ENCODE peak calls at places on chromosomes 7 and 10, in ten cellular contexts. One of them, this sample, is unnamed.

GRCh38 chr10:25804505-25804904 is 129.5 kb upstream of the MYO3A start:
- DNase-seq in A549: no peak
- DNase-seq in colonic mucosa: no peak
- DNase-seq in heart right ventricle: no peak
- DNase-seq in aorta: no peak
- DNase-seq in left ventricle myocardium inferior: no peak
- DNase-seq in neural progenitor cell: peak
- DNase-seq in CD4-positive, CD25-positive, alpha-beta regulatory T cell: no peak
- DNase-seq in lower lobe of right lung: no peak
- DNase-seq in AG09309: no peak
- DNase-seq in this sample: no peak

GRCh38 chr10:30529373-30529998 is 95.5 kb downstream of the MAP3K8 start:
- DNase-seq in A549: no peak
- DNase-seq in colonic mucosa: peak
- DNase-seq in heart right ventricle: peak
- DNase-seq in aorta: peak
- DNase-seq in left ventricle myocardium inferior: peak
- DNase-seq in neural progenitor cell: no peak
- DNase-seq in CD4-positive, CD25-positive, alpha-beta regulatory T cell: peak
- DNase-seq in lower lobe of right lung: peak
- DNase-seq in AG09309: no peak
- DNase-seq in this sample: no peak

GRCh38 chr10:131436467-131436866 is 124.9 kb upstream of the TCERG1L start:
- DNase-seq in A549: no peak
- DNase-seq in colonic mucosa: no peak
- DNase-seq in heart right ventricle: no peak
- DNase-seq in aorta: no peak
- DNase-seq in left ventricle myocardium inferior: no peak
- DNase-seq in neural progenitor cell: no peak
- DNase-seq in CD4-positive, CD25-positive, alpha-beta regulatory T cell: no peak
- DNase-seq in lower lobe of right lung: no peak
- DNase-seq in AG09309: no peak
- DNase-seq in this sample: no peak

GRCh38 chr10:126350216-126350992 is 37.9 kb downstream of the ADAM12 start:
- DNase-seq in A549: peak
- DNase-seq in colonic mucosa: no peak
- DNase-seq in heart right ventricle: no peak
- DNase-seq in aorta: no peak
- DNase-seq in left ventricle myocardium inferior: no peak
- DNase-seq in neural progenitor cell: no peak
- DNase-seq in CD4-positive, CD25-positive, alpha-beta regulatory T cell: no peak
- DNase-seq in lower lobe of right lung: no peak
- DNase-seq in AG09309: peak
- DNase-seq in this sample: peak

GRCh38 chr7:18558503-18558902 is 63.0 kb downstream of the HDAC9 start:
- DNase-seq in A549: no peak
- DNase-seq in colonic mucosa: no peak
- DNase-seq in heart right ventricle: no peak
- DNase-seq in aorta: no peak
- DNase-seq in left ventricle myocardium inferior: no peak
- DNase-seq in neural progenitor cell: no peak
- DNase-seq in CD4-positive, CD25-positive, alpha-beta regulatory T cell: no peak
- DNase-seq in lower lobe of right lung: no peak
- DNase-seq in AG09309: no peak
- DNase-seq in this sample: peak

GRCh38 chr7:114048386-114049235 is 129.8 kb upstream of the PPP1R3A start:
- DNase-seq in A549: peak
- DNase-seq in colonic mucosa: no peak
- DNase-seq in heart right ventricle: no peak
- DNase-seq in aorta: no peak
- DNase-seq in left ventricle myocardium inferior: no peak
- DNase-seq in neural progenitor cell: no peak
- DNase-seq in CD4-positive, CD25-positive, alpha-beta regulatory T cell: no peak
- DNase-seq in lower lobe of right lung: no peak
- DNase-seq in AG09309: no peak
- DNase-seq in this sample: peak

GRCh38 chr10:112972606-112973005 is 22.6 kb downstream of the TCF7L2 start:
- DNase-seq in A549: no peak
- DNase-seq in colonic mucosa: no peak
- DNase-seq in heart right ventricle: no peak
- DNase-seq in aorta: no peak
- DNase-seq in left ventricle myocardium inferior: no peak
- DNase-seq in neural progenitor cell: no peak
- DNase-seq in CD4-positive, CD25-positive, alpha-beta regulatory T cell: no peak
- DNase-seq in lower lobe of right lung: no peak
- DNase-seq in AG09309: no peak
- DNase-seq in this sample: no peak

GRCh38 chr7:50416509-50417299 is 33.4 kb downstream of the FIGNL1 start:
- DNase-seq in A549: no peak
- DNase-seq in colonic mucosa: no peak
- DNase-seq in heart right ventricle: no peak
- DNase-seq in aorta: no peak
- DNase-seq in left ventricle myocardium inferior: no peak
- DNase-seq in neural progenitor cell: no peak
- DNase-seq in CD4-positive, CD25-positive, alpha-beta regulatory T cell: no peak
- DNase-seq in lower lobe of right lung: no peak
- DNase-seq in AG09309: no peak
- DNase-seq in this sample: no peak

DNA sequence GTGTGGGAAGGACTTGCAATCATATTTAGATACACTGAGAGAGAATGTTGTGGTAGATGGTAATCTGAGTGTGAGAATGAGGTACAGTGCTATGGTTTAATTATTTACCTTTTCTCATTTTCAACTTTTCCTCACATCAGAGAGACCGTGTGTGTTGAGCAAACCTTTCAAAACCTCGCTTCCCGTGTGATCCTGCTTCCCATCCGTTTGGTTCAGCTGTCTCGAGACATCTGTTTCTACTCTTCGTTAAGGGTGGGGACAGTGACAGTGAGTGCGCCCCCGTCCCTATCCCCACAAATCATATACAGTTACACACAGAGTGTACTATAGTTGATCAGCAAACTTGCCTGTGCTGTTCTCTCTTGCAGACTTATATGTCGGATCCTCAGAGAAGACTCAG is 33.0 kb upstream of the NOBOX start:
- DNase-seq in A549: no peak
- DNase-seq in colonic mucosa: no peak
- DNase-seq in heart right ventricle: no peak
- DNase-seq in aorta: no peak
- DNase-seq in left ventricle myocardium inferior: no peak
- DNase-seq in neural progenitor cell: no peak
- DNase-seq in CD4-positive, CD25-positive, alpha-beta regulatory T cell: no peak
- DNase-seq in lower lobe of right lung: no peak
- DNase-seq in AG09309: no peak
- DNase-seq in this sample: no peak
- H3K4me3 ChIP-seq in A549: no peak
- H3K4me3 ChIP-seq in colonic mucosa: no peak
- H3K4me3 ChIP-seq in heart right ventricle: no peak
- H3K4me3 ChIP-seq in aorta: no peak
- H3K4me3 ChIP-seq in left ventricle myocardium inferior: no peak
- H3K4me3 ChIP-seq in neural progenitor cell: no peak
- H3K4me3 ChIP-seq in CD4-positive, CD25-positive, alpha-beta regulatory T cell: no peak
- H3K4me3 ChIP-seq in lower lobe of right lung: no peak
- H3K4me3 ChIP-seq in AG09309: no peak
- H3K4me3 ChIP-seq in this sample: no peak

GRCh38 chr7:112874909-112875308 is 84.7 kb upstream of the TMEM168 start:
- DNase-seq in A549: no peak
- DNase-seq in colonic mucosa: no peak
- DNase-seq in heart right ventricle: no peak
- DNase-seq in aorta: no peak
- DNase-seq in left ventricle myocardium inferior: no peak
- DNase-seq in neural progenitor cell: no peak
- DNase-seq in CD4-positive, CD25-positive, alpha-beta regulatory T cell: no peak
- DNase-seq in lower lobe of right lung: no peak
- DNase-seq in AG09309: no peak
- DNase-seq in this sample: no peak

GRCh38 chr7:112873831-112874553 is 83.8 kb upstream of the TMEM168 start:
- DNase-seq in A549: no peak
- DNase-seq in colonic mucosa: no peak
- DNase-seq in heart right ventricle: no peak
- DNase-seq in aorta: no peak
- DNase-seq in left ventricle myocardium inferior: no peak
- DNase-seq in neural progenitor cell: no peak
- DNase-seq in CD4-positive, CD25-positive, alpha-beta regulatory T cell: no peak
- DNase-seq in lower lobe of right lung: no peak
- DNase-seq in AG09309: no peak
- DNase-seq in this sample: peak

GRCh38 chr7:112880786-112881418 is 90.7 kb upstream of the TMEM168 start:
- DNase-seq in A549: no peak
- DNase-seq in colonic mucosa: no peak
- DNase-seq in heart right ventricle: no peak
- DNase-seq in aorta: no peak
- DNase-seq in left ventricle myocardium inferior: no peak
- DNase-seq in neural progenitor cell: no peak
- DNase-seq in CD4-positive, CD25-positive, alpha-beta regulatory T cell: no peak
- DNase-seq in lower lobe of right lung: no peak
- DNase-seq in AG09309: no peak
- DNase-seq in this sample: no peak

GRCh38 chr7:112877671-112878460 is 87.7 kb upstream of the TMEM168 start:
- DNase-seq in A549: no peak
- DNase-seq in colonic mucosa: no peak
- DNase-seq in heart right ventricle: no peak
- DNase-seq in aorta: no peak
- DNase-seq in left ventricle myocardium inferior: no peak
- DNase-seq in neural progenitor cell: no peak
- DNase-seq in CD4-positive, CD25-positive, alpha-beta regulatory T cell: no peak
- DNase-seq in lower lobe of right lung: no peak
- DNase-seq in AG09309: peak
- DNase-seq in this sample: no peak

GRCh38 chr7:112876877-112877276 is 86.7 kb upstream of the TMEM168 start:
- DNase-seq in A549: no peak
- DNase-seq in colonic mucosa: no peak
- DNase-seq in heart right ventricle: no peak
- DNase-seq in aorta: no peak
- DNase-seq in left ventricle myocardium inferior: no peak
- DNase-seq in neural progenitor cell: no peak
- DNase-seq in CD4-positive, CD25-positive, alpha-beta regulatory T cell: no peak
- DNase-seq in lower lobe of right lung: no peak
- DNase-seq in AG09309: no peak
- DNase-seq in this sample: no peak
- H3K4me3 ChIP-seq in A549: no peak
- H3K4me3 ChIP-seq in colonic mucosa: no peak
- H3K4me3 ChIP-seq in heart right ventricle: no peak
- H3K4me3 ChIP-seq in aorta: no peak
- H3K4me3 ChIP-seq in left ventricle myocardium inferior: no peak
- H3K4me3 ChIP-seq in neural progenitor cell: no peak
- H3K4me3 ChIP-seq in CD4-positive, CD25-positive, alpha-beta regulatory T cell: no peak
- H3K4me3 ChIP-seq in lower lobe of right lung: no peak
- H3K4me3 ChIP-seq in AG09309: no peak
- H3K4me3 ChIP-seq in this sample: no peak

GRCh38 chr7:47672267-47672920 is 90.5 kb upstream of the TNS3 start:
- DNase-seq in A549: no peak
- DNase-seq in colonic mucosa: no peak
- DNase-seq in heart right ventricle: no peak
- DNase-seq in aorta: no peak
- DNase-seq in left ventricle myocardium inferior: no peak
- DNase-seq in neural progenitor cell: no peak
- DNase-seq in CD4-positive, CD25-positive, alpha-beta regulatory T cell: no peak
- DNase-seq in lower lobe of right lung: no peak
- DNase-seq in AG09309: no peak
- DNase-seq in this sample: no peak

GRCh38 chr7:47671358-47671757 is 89.4 kb upstream of the TNS3 start:
- DNase-seq in A549: no peak
- DNase-seq in colonic mucosa: no peak
- DNase-seq in heart right ventricle: no peak
- DNase-seq in aorta: peak
- DNase-seq in left ventricle myocardium inferior: no peak
- DNase-seq in neural progenitor cell: no peak
- DNase-seq in CD4-positive, CD25-positive, alpha-beta regulatory T cell: no peak
- DNase-seq in lower lobe of right lung: no peak
- DNase-seq in AG09309: no peak
- DNase-seq in this sample: no peak

GRCh38 chr7:47669178-47669878 is 87.4 kb upstream of the TNS3 start:
- DNase-seq in A549: no peak
- DNase-seq in colonic mucosa: peak
- DNase-seq in heart right ventricle: peak
- DNase-seq in aorta: peak
- DNase-seq in left ventricle myocardium inferior: peak
- DNase-seq in neural progenitor cell: no peak
- DNase-seq in CD4-positive, CD25-positive, alpha-beta regulatory T cell: no peak
- DNase-seq in lower lobe of right lung: peak
- DNase-seq in AG09309: peak
- DNase-seq in this sample: peak

GRCh38 chr7:47672966-47673365 is 91.1 kb upstream of the TNS3 start:
- DNase-seq in A549: no peak
- DNase-seq in colonic mucosa: no peak
- DNase-seq in heart right ventricle: no peak
- DNase-seq in aorta: no peak
- DNase-seq in left ventricle myocardium inferior: no peak
- DNase-seq in neural progenitor cell: peak
- DNase-seq in CD4-positive, CD25-positive, alpha-beta regulatory T cell: no peak
- DNase-seq in lower lobe of right lung: no peak
- DNase-seq in AG09309: no peak
- DNase-seq in this sample: no peak

DNA sequence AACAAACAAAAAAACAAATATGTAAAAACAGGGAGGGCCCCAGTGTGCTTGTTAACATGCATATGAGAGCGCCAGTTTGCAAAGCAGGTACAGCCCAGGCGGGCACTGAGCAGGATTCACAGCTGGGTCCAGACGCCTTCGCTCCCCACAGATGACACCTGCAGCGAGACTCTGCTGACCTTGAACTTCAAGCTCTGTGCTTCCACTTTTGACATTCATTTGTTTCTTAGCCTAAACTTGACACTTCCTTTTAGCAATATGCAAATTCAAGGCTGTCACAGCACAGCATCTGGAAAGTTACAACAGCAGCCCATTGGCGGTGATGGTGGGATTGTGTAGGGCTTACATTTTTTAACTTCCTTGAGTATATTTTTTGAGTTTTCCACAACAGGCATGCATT is 88.8 kb upstream of the TNS3 start:
- DNase-seq in A549: no peak
- DNase-seq in colonic mucosa: no peak
- DNase-seq in heart right ventricle: no peak
- DNase-seq in aorta: no peak
- DNase-seq in left ventricle myocardium inferior: no peak
- DNase-seq in neural progenitor cell: no peak
- DNase-seq in CD4-positive, CD25-positive, alpha-beta regulatory T cell: no peak
- DNase-seq in lower lobe of right lung: no peak
- DNase-seq in AG09309: no peak
- DNase-seq in this sample: no peak
- H3K4me3 ChIP-seq in A549: no peak
- H3K4me3 ChIP-seq in colonic mucosa: no peak
- H3K4me3 ChIP-seq in heart right ventricle: no peak
- H3K4me3 ChIP-seq in aorta: no peak
- H3K4me3 ChIP-seq in left ventricle myocardium inferior: no peak
- H3K4me3 ChIP-seq in neural progenitor cell: no peak
- H3K4me3 ChIP-seq in CD4-positive, CD25-positive, alpha-beta regulatory T cell: no peak
- H3K4me3 ChIP-seq in lower lobe of right lung: no peak
- H3K4me3 ChIP-seq in AG09309: no peak
- H3K4me3 ChIP-seq in this sample: no peak

DNA sequence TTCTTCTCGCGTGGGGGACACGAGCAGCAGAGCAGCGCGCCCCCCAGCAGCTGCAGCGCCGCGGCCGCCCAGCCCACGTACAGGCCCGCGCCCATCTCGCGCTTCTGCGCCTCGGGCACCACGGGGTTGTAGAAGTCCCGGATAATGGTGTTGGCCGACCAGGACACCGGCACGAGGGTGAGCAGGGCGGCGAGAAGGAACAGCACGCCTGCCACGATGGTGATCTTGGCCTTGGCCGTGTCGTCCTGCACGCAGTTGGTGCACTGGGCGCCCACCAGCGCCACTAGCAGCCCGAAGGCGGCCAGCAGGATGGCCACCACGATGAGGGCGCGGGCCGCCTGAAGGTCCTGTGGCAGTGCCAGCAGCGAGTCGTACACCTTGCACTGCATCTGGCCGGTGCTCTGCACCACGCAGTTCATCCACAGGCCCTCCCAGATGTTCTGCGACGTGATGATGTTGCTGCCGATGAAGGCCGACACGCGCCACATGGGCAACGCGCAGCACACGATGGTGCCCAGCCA is 529 bp downstream of the CLDN3 start:
- DNase-seq in A549: no peak
- DNase-seq in colonic mucosa: no peak
- DNase-seq in heart right ventricle: no peak
- DNase-seq in aorta: peak
- DNase-seq in left ventricle myocardium inferior: no peak
- DNase-seq in neural progenitor cell: no peak
- DNase-seq in CD4-positive, CD25-positive, alpha-beta regulatory T cell: no peak
- DNase-seq in lower lobe of right lung: no peak
- DNase-seq in AG09309: no peak
- DNase-seq in this sample: no peak
- H3K4me3 ChIP-seq in A549: peak
- H3K4me3 ChIP-seq in colonic mucosa: peak
- H3K4me3 ChIP-seq in heart right ventricle: no peak
- H3K4me3 ChIP-seq in aorta: no peak
- H3K4me3 ChIP-seq in left ventricle myocardium inferior: peak
- H3K4me3 ChIP-seq in neural progenitor cell: peak
- H3K4me3 ChIP-seq in CD4-positive, CD25-positive, alpha-beta regulatory T cell: no peak
- H3K4me3 ChIP-seq in lower lobe of right lung: peak
- H3K4me3 ChIP-seq in AG09309: no peak
- H3K4me3 ChIP-seq in this sample: no peak

This sample was measured in astrocyte of the cerebellum.